ENCODE peak calls at places on chromosomes 12 and 14, in ten cellular contexts. F is GM06990, R is breast epithelium, U is H9, A is epithelial cell of proximal tubule, N is coronary artery, O is kidney epithelial cell, D is HL-60, Q is cardiac fibroblast, P is fibroblast of pulmonary artery. L is an unnamed sample.

GRCh38 chr12:123805119-123805518 is 43.0 kb downstream of the DNAH10 start:
- DNase-seq in N (no peak), O (no peak), P (no peak), D (no peak), R (no peak), A (no peak), F (no peak), Q (no peak), U (no peak), L (no peak)

GRCh38 chr14:92513966-92514843 is 624 bp downstream of the RIN3 start:
- DNase-seq in P (peak; percentile 29), F (peak; percentile 30), D (no peak), Q (peak; percentile 35), A (no peak), O (no peak), N (peak; percentile 78), R (no peak), U (peak; percentile 50), L (no peak)

GRCh38 chr14:101563654-101564443 is 2.6 kb downstream of the DIO3 start:
- DNase-seq in D (no peak), R (no peak), Q (no peak), N (no peak), P (no peak), F (no peak), O (no peak), U (peak; percentile 68), A (no peak), L (no peak)

GRCh38 chr14:84028205-84028604 is 1501.7 kb upstream of the FLRT2 start:
- DNase-seq in U (no peak), R (no peak), O (no peak), N (no peak), P (no peak), Q (no peak), D (no peak), A (no peak), F (no peak), L (no peak)

GRCh38 chr12:123893276-123893675 is 79.4 kb downstream of the CCDC92 start:
- DNase-seq in F (no peak), O (no peak), Q (no peak), D (no peak), A (no peak), R (no peak), N (no peak), U (no peak), P (no peak), L (no peak)

GRCh38 chr12:79233341-79233761 is 368.8 kb downstream of the SYT1 start:
- DNase-seq in A (no peak), U (no peak), R (no peak), N (no peak), P (no peak), Q (no peak), F (no peak), D (no peak), O (no peak), L (no peak)

GRCh38 chr12:62540354-62540753 is 73.7 kb downstream of the MON2 start:
- DNase-seq in F (no peak), D (no peak), R (no peak), P (no peak), N (no peak), A (no peak), U (no peak), Q (no peak), O (no peak), L (no peak)

GRCh38 chr14:92397140-92397815 is 74.3 kb downstream of the SLC24A4 start:
- DNase-seq in O (peak; percentile 56), A (peak; percentile 65), P (peak; percentile 25), D (no peak), N (no peak), Q (peak; percentile 26), R (no peak), F (no peak), U (no peak), L (no peak)

DNA sequence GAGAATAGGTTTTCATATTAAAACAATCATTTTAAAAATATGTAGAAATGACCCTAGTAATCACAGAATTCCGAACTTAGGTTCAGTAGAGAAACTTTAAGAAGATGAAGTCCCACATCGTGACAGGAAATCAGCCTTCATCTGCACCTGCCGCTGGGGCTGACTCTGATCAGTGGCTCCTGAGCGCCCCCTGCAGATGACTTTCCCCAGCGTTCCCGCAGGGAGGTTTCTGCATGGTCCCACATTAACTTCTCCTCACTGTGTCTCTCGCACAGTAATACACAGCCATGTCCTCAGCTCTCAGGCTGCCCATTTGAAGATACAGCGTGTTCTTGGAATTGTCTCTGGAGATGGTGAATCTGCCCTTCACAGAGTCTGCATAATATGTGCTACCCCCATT is 1131.1 kb downstream of the TMEM121 start:
- DNase-seq in R (no peak), Q (no peak), P (no peak), O (no peak), U (no peak), D (no peak), F (peak; percentile 65), N (no peak), A (no peak), L (no peak)
- TF ChIP-seq CTCF in R (no peak), Q (no peak), P (no peak), O (no peak), U (no peak), D (no peak), F (peak; percentile 84), N (no peak), A (peak; percentile 6), L (no peak)

GRCh38 chr12:112046003-112046402 is 32.8 kb downstream of the ERP29 start:
- DNase-seq in O (no peak), Q (no peak), N (no peak), P (no peak), A (no peak), U (no peak), F (no peak), R (no peak), D (no peak), L (no peak)
- TF ChIP-seq CTCF in O (no peak), Q (no peak), N (no peak), P (no peak), A (no peak), U (no peak), F (no peak), R (no peak), D (no peak), L (no peak)

GRCh38 chr12:2054091-2055018 is 1.6 kb downstream of the CACNA1C start:
- DNase-seq in Q (no peak), F (no peak), U (no peak), O (no peak), N (no peak), R (no peak), P (no peak), A (no peak), D (no peak), L (no peak)

GRCh38 chr12:2057041-2057792 is 4.4 kb downstream of the CACNA1C start:
- DNase-seq in R (no peak), U (peak; percentile 96), F (no peak), Q (peak; percentile 70), O (no peak), D (no peak), N (no peak), A (no peak), P (peak; percentile 66), L (peak; percentile 70)

GRCh38 chr12:2057793-2058408 is 5.1 kb downstream of the CACNA1C start:
- DNase-seq in N (no peak), A (no peak), R (no peak), F (no peak), O (no peak), P (no peak), D (no peak), Q (no peak), U (no peak), L (no peak)

GRCh38 chr12:2061402-2061801 is 8.6 kb downstream of the CACNA1C start:
- DNase-seq in R (no peak), U (no peak), D (no peak), N (no peak), Q (no peak), A (no peak), P (no peak), O (no peak), F (no peak), L (no peak)

GRCh38 chr12:2058837-2059236 is 6.0 kb downstream of the CACNA1C start:
- DNase-seq in O (no peak), D (no peak), U (no peak), R (no peak), Q (no peak), P (no peak), N (no peak), A (no peak), F (no peak), L (no peak)
- TF ChIP-seq CTCF in O (no peak), D (no peak), U (peak; percentile 42), R (no peak), Q (no peak), P (no peak), N (no peak), A (no peak), F (no peak), L (no peak)

DNA sequence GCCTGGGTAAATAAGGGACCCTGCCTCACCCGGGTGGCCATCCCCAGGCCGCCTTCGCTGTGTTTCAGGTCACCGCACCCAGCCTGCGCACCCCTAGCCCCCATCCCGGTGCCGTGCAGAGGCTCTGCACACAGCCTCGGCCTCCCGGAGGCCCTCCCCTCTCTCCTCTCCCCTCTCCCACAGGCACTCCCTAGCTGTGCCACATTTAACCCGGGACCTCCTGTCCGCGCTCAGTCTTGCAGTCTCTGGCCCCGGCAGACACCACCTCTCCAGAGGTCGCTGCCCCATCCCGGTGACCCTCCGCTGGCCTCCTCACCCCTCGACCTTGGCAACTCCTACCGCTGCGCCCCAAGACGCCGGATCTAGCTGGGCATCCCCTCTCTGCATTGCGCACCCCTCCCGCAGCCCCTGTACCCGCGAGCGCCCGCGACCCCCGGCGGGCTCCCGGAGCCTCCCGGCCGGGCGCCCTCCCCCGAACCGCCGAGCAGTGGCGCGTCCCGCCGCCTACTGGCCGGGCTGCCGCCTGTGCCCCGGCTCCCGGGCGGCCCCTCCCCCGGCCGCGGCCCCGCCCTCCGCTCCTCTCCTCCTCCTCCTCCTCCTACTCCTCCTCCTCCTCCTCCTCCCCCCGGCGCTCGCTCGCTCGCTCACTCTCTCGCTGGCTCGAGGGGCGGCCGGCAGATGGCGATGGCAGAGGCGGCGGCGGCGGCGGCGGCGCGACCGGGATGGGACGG is 120.7 kb downstream of the AACS start:
- DNase-seq in D (peak; percentile 33), N (no peak), A (no peak), R (no peak), P (peak; percentile 72), U (peak; percentile 96), F (peak; percentile 72), Q (peak; percentile 78), O (no peak), L (no peak)
- TF ChIP-seq CTCF in D (no peak), N (no peak), A (peak; percentile 26), R (no peak), P (no peak), U (peak; percentile 65), F (no peak), Q (no peak), O (no peak), L (peak; percentile 40)

L was measured in suprapubic skin.